ENCODE peak calls at places on chromosome 21, in seven cellular contexts. One of them, this sample, is unnamed. For H3K9me3, the result is how much of the 10 kb centered on the place peaks cover.

GRCh38 chr21:41170442-41170841 is 2.5 kb downstream of the BACE2 start:
- DNase-seq in kidney: no peak
- DNase-seq in thoracic aorta: no peak
- DNase-seq in cardiac muscle cell: peak
- DNase-seq in IMR-90: peak
- DNase-seq in upper lobe of right lung: no peak
- DNase-seq in fibroblast of lung: peak
- DNase-seq in this sample: no peak

GRCh38 chr21:18249542-18250152 is 5.0 kb downstream of the CHODL start:
- DNase-seq in kidney: no peak
- DNase-seq in thoracic aorta: no peak
- DNase-seq in cardiac muscle cell: no peak
- DNase-seq in IMR-90: no peak
- DNase-seq in upper lobe of right lung: no peak
- DNase-seq in fibroblast of lung: no peak
- DNase-seq in this sample: no peak

GRCh38 chr21:8993284-8993942 is 1528.0 kb upstream of the TPTE start:
- DNase-seq in kidney: no peak
- DNase-seq in thoracic aorta: no peak
- DNase-seq in cardiac muscle cell: no peak
- DNase-seq in IMR-90: no peak
- DNase-seq in upper lobe of right lung: no peak
- DNase-seq in fibroblast of lung: no peak
- DNase-seq in this sample: no peak

GRCh38 chr21:16194851-16195251 is 465.1 kb downstream of the USP25 start:
- DNase-seq in kidney: no peak
- DNase-seq in thoracic aorta: no peak
- DNase-seq in cardiac muscle cell: peak
- DNase-seq in IMR-90: peak
- DNase-seq in upper lobe of right lung: no peak
- DNase-seq in fibroblast of lung: peak
- DNase-seq in this sample: no peak

GRCh38 chr21:22791986-22792560 is 1793.9 kb downstream of the NCAM2 start:
- DNase-seq in kidney: no peak
- DNase-seq in thoracic aorta: no peak
- DNase-seq in cardiac muscle cell: peak
- DNase-seq in IMR-90: peak
- DNase-seq in upper lobe of right lung: no peak
- DNase-seq in fibroblast of lung: peak
- DNase-seq in this sample: no peak

GRCh38 chr21:41816583-41817165 is 49.8 kb upstream of the RIPK4 start:
- DNase-seq in kidney: no peak
- DNase-seq in thoracic aorta: no peak
- DNase-seq in cardiac muscle cell: peak
- DNase-seq in IMR-90: peak
- DNase-seq in upper lobe of right lung: peak
- DNase-seq in fibroblast of lung: peak
- DNase-seq in this sample: peak

GRCh38 chr21:42019101-42019605 is 9.0 kb upstream of the ZBTB21 start:
- DNase-seq in kidney: no peak
- DNase-seq in thoracic aorta: no peak
- DNase-seq in cardiac muscle cell: no peak
- DNase-seq in IMR-90: no peak
- DNase-seq in upper lobe of right lung: no peak
- DNase-seq in fibroblast of lung: no peak
- DNase-seq in this sample: no peak

GRCh38 chr21:32096411-32096810 is 182.4 kb downstream of the MIS18A start:
- DNase-seq in kidney: no peak
- DNase-seq in thoracic aorta: no peak
- DNase-seq in cardiac muscle cell: peak
- DNase-seq in IMR-90: no peak
- DNase-seq in upper lobe of right lung: no peak
- DNase-seq in fibroblast of lung: no peak
- DNase-seq in this sample: no peak

GRCh38 chr21:41926068-41926806 is 27.6 kb downstream of the C2CD2 start:
- DNase-seq in kidney: no peak
- DNase-seq in thoracic aorta: no peak
- DNase-seq in cardiac muscle cell: no peak
- DNase-seq in IMR-90: peak
- DNase-seq in upper lobe of right lung: no peak
- DNase-seq in fibroblast of lung: peak
- DNase-seq in this sample: no peak

GRCh38 chr21:16519656-16520055 is 789.9 kb downstream of the USP25 start:
- DNase-seq in kidney: no peak
- DNase-seq in thoracic aorta: no peak
- DNase-seq in cardiac muscle cell: no peak
- DNase-seq in IMR-90: no peak
- DNase-seq in upper lobe of right lung: no peak
- DNase-seq in fibroblast of lung: peak
- DNase-seq in this sample: no peak

GRCh38 chr21:42564561-42564971 is 50.9 kb downstream of the SLC37A1 start:
- DNase-seq in kidney: peak
- DNase-seq in thoracic aorta: no peak
- DNase-seq in cardiac muscle cell: no peak
- DNase-seq in IMR-90: no peak
- DNase-seq in upper lobe of right lung: peak
- DNase-seq in fibroblast of lung: no peak
- DNase-seq in this sample: no peak

GRCh38 chr21:41610042-41610839 is 102.3 kb upstream of the TMPRSS2 start:
- DNase-seq in kidney: no peak
- DNase-seq in thoracic aorta: no peak
- DNase-seq in cardiac muscle cell: peak
- DNase-seq in IMR-90: peak
- DNase-seq in upper lobe of right lung: peak
- DNase-seq in fibroblast of lung: peak
- DNase-seq in this sample: peak

GRCh38 chr21:46189959-46190490 is 5.8 kb upstream of the SPATC1L start:
- DNase-seq in kidney: no peak
- DNase-seq in thoracic aorta: no peak
- DNase-seq in cardiac muscle cell: no peak
- DNase-seq in IMR-90: no peak
- DNase-seq in upper lobe of right lung: peak
- DNase-seq in fibroblast of lung: no peak
- DNase-seq in this sample: peak

GRCh38 chr21:31310750-31311149 is 33.3 kb downstream of the TIAM1 start:
- DNase-seq in kidney: no peak
- DNase-seq in thoracic aorta: no peak
- DNase-seq in cardiac muscle cell: no peak
- DNase-seq in IMR-90: peak
- DNase-seq in upper lobe of right lung: no peak
- DNase-seq in fibroblast of lung: peak
- DNase-seq in this sample: no peak

GRCh38 chr21:33801424-33802405 is 113.9 kb downstream of the ATP5PO start:
- DNase-seq in kidney: no peak
- DNase-seq in thoracic aorta: no peak
- DNase-seq in cardiac muscle cell: peak
- DNase-seq in IMR-90: peak
- DNase-seq in upper lobe of right lung: no peak
- DNase-seq in fibroblast of lung: peak
- DNase-seq in this sample: peak

GRCh38 chr21:34886554-34887385 is 162.3 kb downstream of the RUNX1 start:
- DNase-seq in kidney: peak
- DNase-seq in thoracic aorta: no peak
- DNase-seq in cardiac muscle cell: peak
- DNase-seq in IMR-90: no peak
- DNase-seq in upper lobe of right lung: peak
- DNase-seq in fibroblast of lung: peak
- DNase-seq in this sample: no peak

GRCh38 chr21:32749662-32750061 is 21.8 kb upstream of the SYNJ1 start:
- DNase-seq in kidney: no peak
- DNase-seq in thoracic aorta: no peak
- DNase-seq in cardiac muscle cell: no peak
- DNase-seq in IMR-90: no peak
- DNase-seq in upper lobe of right lung: no peak
- DNase-seq in fibroblast of lung: no peak
- DNase-seq in this sample: no peak

GRCh38 chr21:24032709-24033232 is 1574.5 kb downstream of the MRPL39 start:
- DNase-seq in kidney: no peak
- DNase-seq in thoracic aorta: no peak
- DNase-seq in cardiac muscle cell: no peak
- DNase-seq in IMR-90: no peak
- DNase-seq in upper lobe of right lung: no peak
- DNase-seq in fibroblast of lung: no peak
- DNase-seq in this sample: no peak

GRCh38 chr21:43370091-43370658 is 56.8 kb downstream of the SIK1 start:
- DNase-seq in kidney: no peak
- DNase-seq in thoracic aorta: no peak
- DNase-seq in cardiac muscle cell: no peak
- DNase-seq in IMR-90: peak
- DNase-seq in upper lobe of right lung: no peak
- DNase-seq in fibroblast of lung: peak
- DNase-seq in this sample: no peak

GRCh38 chr21:21415741-21416140 is 417.5 kb downstream of the NCAM2 start:
- DNase-seq in kidney: no peak
- DNase-seq in thoracic aorta: no peak
- DNase-seq in cardiac muscle cell: no peak
- DNase-seq in IMR-90: no peak
- DNase-seq in upper lobe of right lung: no peak
- DNase-seq in fibroblast of lung: no peak
- DNase-seq in this sample: no peak

GRCh38 chr21:43187715-43188114 is 18.9 kb downstream of the CRYAA start:
- DNase-seq in kidney: no peak
- DNase-seq in thoracic aorta: no peak
- DNase-seq in cardiac muscle cell: no peak
- DNase-seq in IMR-90: no peak
- DNase-seq in upper lobe of right lung: no peak
- DNase-seq in fibroblast of lung: no peak
- DNase-seq in this sample: no peak

GRCh38 chr21:28485301-28486022 is 507.2 kb downstream of the LTN1 start:
- DNase-seq in kidney: no peak
- DNase-seq in thoracic aorta: no peak
- DNase-seq in cardiac muscle cell: no peak
- DNase-seq in IMR-90: peak
- DNase-seq in upper lobe of right lung: no peak
- DNase-seq in fibroblast of lung: peak
- DNase-seq in this sample: no peak

GRCh38 chr21:28480091-28480869 is 512.4 kb downstream of the LTN1 start:
- DNase-seq in kidney: no peak
- DNase-seq in thoracic aorta: no peak
- DNase-seq in cardiac muscle cell: no peak
- DNase-seq in IMR-90: no peak
- DNase-seq in upper lobe of right lung: no peak
- DNase-seq in fibroblast of lung: peak
- DNase-seq in this sample: no peak

GRCh38 chr21:28479660-28480059 is 513.0 kb downstream of the LTN1 start:
- DNase-seq in kidney: no peak
- DNase-seq in thoracic aorta: no peak
- DNase-seq in cardiac muscle cell: no peak
- DNase-seq in IMR-90: no peak
- DNase-seq in upper lobe of right lung: no peak
- DNase-seq in fibroblast of lung: no peak
- DNase-seq in this sample: no peak

GRCh38 chr21:28487455-28488070 is 505.1 kb downstream of the LTN1 start:
- DNase-seq in kidney: no peak
- DNase-seq in thoracic aorta: no peak
- DNase-seq in cardiac muscle cell: no peak
- DNase-seq in IMR-90: no peak
- DNase-seq in upper lobe of right lung: no peak
- DNase-seq in fibroblast of lung: peak
- DNase-seq in this sample: no peak

DNA sequence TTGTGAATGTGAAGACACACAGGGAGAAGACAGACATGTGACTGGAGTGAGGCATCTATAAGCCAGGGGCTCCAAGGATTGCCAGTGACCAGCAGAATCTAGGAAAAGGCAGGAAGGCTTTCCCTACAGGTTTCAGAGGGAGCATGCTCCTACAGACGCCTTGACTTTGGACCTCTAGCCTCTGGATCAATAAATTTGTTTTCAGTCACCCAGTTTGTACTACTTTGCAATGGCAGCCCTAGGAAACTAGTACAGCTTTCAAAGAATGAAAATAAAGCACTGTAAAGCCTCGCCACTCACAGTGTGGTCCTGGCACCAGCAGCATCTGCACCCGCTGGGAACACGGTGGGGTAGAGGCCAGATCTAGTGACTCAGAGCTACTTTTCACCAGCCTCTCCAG is 510.0 kb downstream of the LTN1 start:
- DNase-seq in kidney: no peak
- DNase-seq in thoracic aorta: no peak
- DNase-seq in cardiac muscle cell: no peak
- DNase-seq in IMR-90: no peak
- DNase-seq in upper lobe of right lung: no peak
- DNase-seq in fibroblast of lung: no peak
- DNase-seq in this sample: no peak
- H3K9me3 ChIP-seq in kidney: under half
- H3K9me3 ChIP-seq in thoracic aorta: under half
- H3K9me3 ChIP-seq in cardiac muscle cell: under half
- H3K9me3 ChIP-seq in IMR-90: under half
- H3K9me3 ChIP-seq in upper lobe of right lung: under half
- H3K9me3 ChIP-seq in fibroblast of lung: under half
- H3K9me3 ChIP-seq in this sample: under half

GRCh38 chr21:39388038-39388810 is 39.3 kb upstream of the HMGN1 start:
- DNase-seq in kidney: peak
- DNase-seq in thoracic aorta: peak
- DNase-seq in cardiac muscle cell: peak
- DNase-seq in IMR-90: peak
- DNase-seq in upper lobe of right lung: peak
- DNase-seq in fibroblast of lung: peak
- DNase-seq in this sample: peak

GRCh38 chr21:39387461-39388037 is 38.7 kb upstream of the HMGN1 start:
- DNase-seq in kidney: peak
- DNase-seq in thoracic aorta: peak
- DNase-seq in cardiac muscle cell: peak
- DNase-seq in IMR-90: peak
- DNase-seq in upper lobe of right lung: peak
- DNase-seq in fibroblast of lung: peak
- DNase-seq in this sample: peak

GRCh38 chr21:39386899-39387298 is 38.0 kb upstream of the HMGN1 start:
- DNase-seq in kidney: no peak
- DNase-seq in thoracic aorta: no peak
- DNase-seq in cardiac muscle cell: no peak
- DNase-seq in IMR-90: no peak
- DNase-seq in upper lobe of right lung: no peak
- DNase-seq in fibroblast of lung: no peak
- DNase-seq in this sample: no peak

GRCh38 chr21:39390212-39390765 is 41.4 kb upstream of the HMGN1 start:
- DNase-seq in kidney: no peak
- DNase-seq in thoracic aorta: no peak
- DNase-seq in cardiac muscle cell: peak
- DNase-seq in IMR-90: no peak
- DNase-seq in upper lobe of right lung: no peak
- DNase-seq in fibroblast of lung: no peak
- DNase-seq in this sample: no peak

GRCh38 chr21:39388811-39389155 is 39.9 kb upstream of the HMGN1 start:
- DNase-seq in kidney: no peak
- DNase-seq in thoracic aorta: no peak
- DNase-seq in cardiac muscle cell: no peak
- DNase-seq in IMR-90: no peak
- DNase-seq in upper lobe of right lung: no peak
- DNase-seq in fibroblast of lung: no peak
- DNase-seq in this sample: no peak
- TF ChIP-seq CTCF in kidney: no peak
- TF ChIP-seq CTCF in thoracic aorta: no peak
- TF ChIP-seq CTCF in cardiac muscle cell: no peak
- TF ChIP-seq CTCF in IMR-90: no peak
- TF ChIP-seq CTCF in upper lobe of right lung: no peak
- TF ChIP-seq CTCF in fibroblast of lung: no peak
- TF ChIP-seq CTCF in this sample: no peak

GRCh38 chr21:44579833-44580144 is 615 bp downstream of the KRTAP10-5 start:
- DNase-seq in kidney: no peak
- DNase-seq in thoracic aorta: no peak
- DNase-seq in cardiac muscle cell: no peak
- DNase-seq in IMR-90: no peak
- DNase-seq in upper lobe of right lung: peak
- DNase-seq in fibroblast of lung: no peak
- DNase-seq in this sample: peak
- H3K9me3 ChIP-seq in kidney: under half
- H3K9me3 ChIP-seq in thoracic aorta: under half
- H3K9me3 ChIP-seq in cardiac muscle cell: under half
- H3K9me3 ChIP-seq in IMR-90: under half
- H3K9me3 ChIP-seq in upper lobe of right lung: under half
- H3K9me3 ChIP-seq in fibroblast of lung: under half
- H3K9me3 ChIP-seq in this sample: under half

GRCh38 chr21:36479415-36480402 is at the start of gene CLDN14:
- DNase-seq in kidney: no peak
- DNase-seq in thoracic aorta: no peak
- DNase-seq in cardiac muscle cell: no peak
- DNase-seq in IMR-90: peak
- DNase-seq in upper lobe of right lung: no peak
- DNase-seq in fibroblast of lung: peak
- DNase-seq in this sample: no peak
- TF ChIP-seq CTCF in kidney: no peak
- TF ChIP-seq CTCF in thoracic aorta: no peak
- TF ChIP-seq CTCF in cardiac muscle cell: no peak
- TF ChIP-seq CTCF in IMR-90: no peak
- TF ChIP-seq CTCF in upper lobe of right lung: no peak
- TF ChIP-seq CTCF in fibroblast of lung: no peak
- TF ChIP-seq CTCF in this sample: no peak